ENCODE peak calls at places on chromosome 9, in seven cellular contexts. I is lower leg skin, T is cardiac muscle cell, H is mucosa of descending colon, W is DND-41, D is HCT116, P is brain microvascular endothelial cell. M is an unnamed sample.
A peak's percentile ranks its signal among the peaks of the same experiment; 100 is the strongest.

GRCh38 chr9:90894956-90895687 is 93.5 kb downstream of the SYK start:
- DNase-seq in I (peak; percentile 77), T (peak; percentile 51), H (no peak), W (peak; percentile 22), D (no peak), P (no peak), M (no peak)

GRCh38 chr9:9142001-9142400 is 1342.4 kb upstream of the DMAC1 start:
- DNase-seq in I (no peak), T (no peak), H (no peak), W (no peak), D (no peak), P (no peak), M (no peak)

GRCh38 chr9:34036625-34037024 is 12.1 kb downstream of the UBAP2 start:
- DNase-seq in I (peak; percentile 57), T (no peak), H (no peak), W (no peak), D (no peak), P (no peak), M (no peak)

GRCh38 chr9:117258201-117258866 is 156.5 kb downstream of the ASTN2 start:
- DNase-seq in I (no peak), T (no peak), H (no peak), W (no peak), D (no peak), P (no peak), M (no peak)

GRCh38 chr9:135888766-135889394 is 18.5 kb downstream of the CAMSAP1 start:
- DNase-seq in I (peak; percentile 66), T (no peak), H (no peak), W (no peak), D (no peak), P (no peak), M (no peak)

GRCh38 chr9:130498298-130498917 is 53.6 kb downstream of the ASS1 start:
- DNase-seq in I (no peak), T (no peak), H (no peak), W (peak; percentile 14), D (no peak), P (no peak), M (no peak)

GRCh38 chr9:82421498-82421897 is 432.9 kb downstream of the SPATA31D1 start:
- DNase-seq in I (no peak), T (no peak), H (no peak), W (no peak), D (no peak), P (no peak), M (no peak)

GRCh38 chr9:99345936-99346335 is 123.9 kb downstream of the SEC61B start:
- DNase-seq in I (no peak), T (no peak), H (no peak), W (no peak), D (no peak), P (peak; percentile 45), M (peak; percentile 66)

GRCh38 chr9:72022846-72023245 is 37.6 kb downstream of the C9orf57 start:
- DNase-seq in I (no peak), T (no peak), H (no peak), W (no peak), D (no peak), P (peak; percentile 92), M (peak; percentile 54)

GRCh38 chr9:123550797-123551196 is 194.8 kb downstream of the CRB2 start:
- DNase-seq in I (no peak), T (peak; percentile 63), H (no peak), W (no peak), D (no peak), P (no peak), M (no peak)

GRCh38 chr9:21710792-21711191 is 91.6 kb upstream of the MTAP start:
- DNase-seq in I (no peak), T (no peak), H (no peak), W (no peak), D (no peak), P (no peak), M (no peak)

GRCh38 chr9:72733896-72734295 is 212.5 kb downstream of the TMC1 start:
- DNase-seq in I (no peak), T (no peak), H (no peak), W (no peak), D (no peak), P (no peak), M (no peak)

GRCh38 chr9:98810106-98810840 is 2.8 kb downstream of the GALNT12 start:
- DNase-seq in I (peak; percentile 40), T (no peak), H (no peak), W (no peak), D (no peak), P (peak; percentile 22), M (no peak)

GRCh38 chr9:135365013-135365768 is 114.4 kb upstream of the PPP1R26 start:
- DNase-seq in I (no peak), T (no peak), H (no peak), W (no peak), D (no peak), P (no peak), M (no peak)

GRCh38 chr9:130689937-130690700 is 3.5 kb upstream of the EXOSC2 start:
- DNase-seq in I (no peak), T (peak; percentile 82), H (no peak), W (no peak), D (peak; percentile 69), P (peak; percentile 71), M (no peak)

GRCh38 chr9:27356446-27356845 is 59.5 kb upstream of the EQTN start:
- DNase-seq in I (no peak), T (no peak), H (no peak), W (no peak), D (no peak), P (no peak), M (no peak)

GRCh38 chr9:20197976-20198685 is 409.3 kb upstream of the SLC24A2 start:
- DNase-seq in I (no peak), T (no peak), H (no peak), W (peak; percentile 76), D (no peak), P (no peak), M (no peak)

GRCh38 chr9:2570615-2571479 is 50.7 kb upstream of the VLDLR start:
- DNase-seq in I (peak; percentile 88), T (peak; percentile 95), H (peak; percentile 92), W (peak; percentile 35), D (peak; percentile 79), P (peak; percentile 74), M (peak; percentile 57)

GRCh38 chr9:98916660-98917059 is 27.0 kb upstream of the COL15A1 start:
- DNase-seq in I (peak; percentile 77), T (peak; percentile 49), H (peak; percentile 61), W (peak; percentile 4), D (no peak), P (no peak), M (no peak)

GRCh38 chr9:35035851-35036701 is 36.3 kb downstream of the VCP start:
- DNase-seq in I (no peak), T (no peak), H (peak; percentile 64), W (no peak), D (no peak), P (peak; percentile 51), M (peak; percentile 13)

GRCh38 chr9:129338701-129339445 is 160.8 kb upstream of the IER5L start:
- DNase-seq in I (no peak), T (no peak), H (no peak), W (no peak), D (no peak), P (peak; percentile 36), M (no peak)

GRCh38 chr9:99023831-99024230 is 80.1 kb downstream of the COL15A1 start:
- DNase-seq in I (no peak), T (peak; percentile 55), H (no peak), W (peak; percentile 42), D (no peak), P (peak; percentile 55), M (no peak)

GRCh38 chr9:76218868-76219462 is 175.3 kb downstream of the RFK start:
- DNase-seq in I (no peak), T (no peak), H (no peak), W (no peak), D (no peak), P (no peak), M (no peak)

GRCh38 chr9:76218151-76218867 is 175.9 kb downstream of the RFK start:
- DNase-seq in I (no peak), T (no peak), H (no peak), W (no peak), D (no peak), P (no peak), M (no peak)

GRCh38 chr9:76221423-76221822 is 172.8 kb downstream of the RFK start:
- DNase-seq in I (no peak), T (no peak), H (no peak), W (no peak), D (no peak), P (no peak), M (no peak)

GRCh38 chr9:76216161-76216649 is 178.0 kb downstream of the RFK start:
- DNase-seq in I (no peak), T (no peak), H (no peak), W (no peak), D (peak; percentile 15), P (peak; percentile 85), M (peak; percentile 30)

DNA sequence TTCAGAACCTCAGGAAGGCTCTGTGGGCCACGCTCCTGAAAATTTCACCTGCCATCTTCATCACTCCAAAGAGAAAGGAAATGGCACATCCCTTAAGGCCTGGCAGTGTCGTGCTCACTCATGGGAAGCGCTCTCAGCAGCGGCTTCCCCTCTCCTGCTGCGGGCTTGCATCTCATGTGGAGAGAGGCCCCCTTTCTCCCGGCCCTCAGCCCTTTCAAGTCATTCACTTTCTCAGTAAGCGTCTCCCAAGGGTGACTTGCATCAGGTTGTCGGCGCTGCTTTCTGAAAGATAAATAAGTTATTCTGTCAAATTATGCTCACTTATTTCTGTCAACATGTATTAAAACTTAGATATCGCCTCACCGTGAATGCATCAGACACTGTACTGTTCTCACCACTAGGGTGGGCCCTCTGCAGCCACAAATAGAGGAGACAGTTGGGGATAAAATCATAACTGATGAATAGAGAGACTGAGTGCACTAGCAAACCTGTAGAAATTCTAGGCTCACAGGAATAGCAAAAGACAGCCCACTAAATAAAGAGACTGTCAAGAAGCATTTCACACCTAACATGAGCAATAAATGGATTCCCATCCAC is 174.6 kb downstream of the RFK start:
- DNase-seq in I (no peak), T (no peak), H (no peak), W (no peak), D (no peak), P (peak; percentile 29), M (no peak)
- TF ChIP-seq CTCF in I (no peak), T (peak; percentile 51), H (no peak), W (peak; percentile 2), D (no peak), P (peak; percentile 68), M (peak; percentile 46)

DNA sequence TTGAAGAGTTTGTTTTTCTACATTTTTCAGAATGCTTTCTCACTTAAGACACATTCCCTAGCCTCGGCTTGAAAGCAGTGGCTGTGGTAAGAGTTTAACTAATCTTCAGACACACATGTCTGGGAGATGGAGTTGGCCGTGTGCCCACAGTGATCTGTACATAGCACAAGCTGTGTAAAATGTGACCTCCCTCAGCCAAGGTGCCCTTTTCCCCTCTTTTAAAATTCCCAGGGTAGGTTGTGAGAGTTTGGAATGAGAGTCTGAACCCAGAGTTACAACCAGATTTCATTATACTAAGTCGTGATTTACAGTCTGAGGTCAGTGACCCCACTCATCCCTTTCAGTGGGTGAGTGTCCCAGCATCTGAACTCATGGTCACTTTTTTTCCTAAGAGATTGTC is 230.4 kb downstream of the DOCK8 start:
- DNase-seq in I (no peak), T (peak; percentile 50), H (no peak), W (no peak), D (no peak), P (peak; percentile 9), M (peak; percentile 87)
- TF ChIP-seq CTCF in I (no peak), T (no peak), H (no peak), W (no peak), D (no peak), P (no peak), M (no peak)

GRCh38 chr9:38439291-38439915 is 15.1 kb upstream of the IGFBPL1 start:
- DNase-seq in I (peak; percentile 50), T (no peak), H (no peak), W (no peak), D (no peak), P (no peak), M (no peak)
- TF ChIP-seq CTCF in I (no peak), T (no peak), H (no peak), W (no peak), D (no peak), P (no peak), M (no peak)

GRCh38 chr9:137318976-137319375 is 16.9 kb upstream of the NRARP start:
- DNase-seq in I (peak; percentile 87), T (peak; percentile 25), H (peak; percentile 61), W (no peak), D (no peak), P (peak; percentile 48), M (no peak)
- TF ChIP-seq CTCF in I (no peak), T (no peak), H (no peak), W (no peak), D (no peak), P (peak; percentile 86), M (no peak)

M was measured in retinal pigment epithelial cell.